ENCODE peak calls at places on chromosomes 16 and 17, in four cellular contexts. E is ovary, W is RWPE1, K is HL-60. Q is an unnamed sample.

GRCh38 chr17:68840073-68840472 is 115.1 kb downstream of the ABCA8 start:
- DNase-seq in W (no peak), K (no peak), E (no peak), Q (no peak)

GRCh38 chr17:28335959-28336871 is 654 bp downstream of the TNFAIP1 start:
- DNase-seq in K (no peak), E (peak; percentile 62), W (peak; percentile 80), Q (peak; percentile 66)

GRCh38 chr16:88382491-88383400 is at the start of gene ZNF469:
- DNase-seq in K (no peak), W (no peak), E (peak; percentile 62), Q (peak; percentile 42)

GRCh38 chr17:47388825-47389224 is 65.1 kb downstream of the EFCAB13 start:
- DNase-seq in W (no peak), K (no peak), E (no peak), Q (no peak)

GRCh38 chr17:44804301-44805061 is 25.6 kb downstream of the GJC1 start:
- DNase-seq in E (no peak), W (no peak), K (no peak), Q (no peak)

GRCh38 chr17:29589524-29590260 is at the start of gene GIT1:
- DNase-seq in W (peak; percentile 89), E (peak; percentile 88), K (peak; percentile 60), Q (peak; percentile 91)

GRCh38 chr16:89548344-89549006 is 12.0 kb upstream of the RPL13 start:
- DNase-seq in E (no peak), K (no peak), W (no peak), Q (no peak)

GRCh38 chr17:49551221-49552069 is 24.2 kb upstream of the NXPH3 start:
- DNase-seq in K (no peak), W (no peak), E (no peak), Q (no peak)

GRCh38 chr17:43332211-43332610 is 66.6 kb upstream of the ARL4D start:
- DNase-seq in E (no peak), W (no peak), K (no peak), Q (no peak)

GRCh38 chr16:1217526-1217925 is 7.5 kb downstream of the TPSG1 start:
- DNase-seq in E (no peak), K (no peak), W (no peak), Q (no peak)

GRCh38 chr16:55179858-55180585 is 144.0 kb upstream of the IRX6 start:
- DNase-seq in K (no peak), E (no peak), W (no peak), Q (no peak)

GRCh38 chr16:68921654-68922053 is 78.3 kb downstream of the TANGO6 start:
- DNase-seq in E (no peak), K (no peak), W (peak; percentile 93), Q (peak; percentile 82)

GRCh38 chr16:27633721-27634120 is 83.8 kb downstream of the KATNIP start:
- DNase-seq in W (no peak), E (no peak), K (no peak), Q (no peak)

GRCh38 chr16:50450957-50451356 is 82.2 kb upstream of the BRD7 start:
- DNase-seq in E (no peak), K (no peak), W (no peak), Q (no peak)

GRCh38 chr16:50449800-50450199 is 81.0 kb upstream of the BRD7 start:
- DNase-seq in K (no peak), E (no peak), W (no peak), Q (no peak)

GRCh38 chr16:50446861-50447260 is 78.1 kb upstream of the BRD7 start:
- DNase-seq in W (no peak), E (no peak), K (no peak), Q (no peak)

GRCh38 chr16:50448981-50449380 is 80.2 kb upstream of the BRD7 start:
- DNase-seq in W (no peak), K (no peak), E (no peak), Q (no peak)

DNA sequence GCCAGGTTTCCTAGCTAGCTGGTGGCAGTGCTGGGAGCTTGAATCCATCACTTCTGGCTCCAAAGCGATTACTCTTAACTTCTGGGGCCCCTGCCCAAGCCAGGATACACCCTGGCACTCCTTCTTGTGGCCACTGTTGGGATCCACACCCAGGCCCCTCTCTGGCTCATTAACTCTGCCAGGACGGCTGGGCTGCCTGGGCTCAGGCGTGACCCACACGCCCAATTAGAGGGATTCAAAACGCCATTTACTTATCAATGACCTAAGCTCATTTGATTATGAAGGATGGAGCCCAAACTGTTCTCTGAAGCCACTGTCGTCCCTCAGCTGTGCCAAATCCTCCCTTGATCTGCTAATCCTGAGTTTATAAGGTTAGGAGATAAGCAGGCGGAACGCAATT is 79.7 kb upstream of the BRD7 start:
- DNase-seq in K (no peak), E (no peak), W (peak; percentile 26), Q (peak; percentile 20)
- TF ChIP-seq CTCF in K (no peak), E (no peak), W (no peak), Q (no peak)

DNA sequence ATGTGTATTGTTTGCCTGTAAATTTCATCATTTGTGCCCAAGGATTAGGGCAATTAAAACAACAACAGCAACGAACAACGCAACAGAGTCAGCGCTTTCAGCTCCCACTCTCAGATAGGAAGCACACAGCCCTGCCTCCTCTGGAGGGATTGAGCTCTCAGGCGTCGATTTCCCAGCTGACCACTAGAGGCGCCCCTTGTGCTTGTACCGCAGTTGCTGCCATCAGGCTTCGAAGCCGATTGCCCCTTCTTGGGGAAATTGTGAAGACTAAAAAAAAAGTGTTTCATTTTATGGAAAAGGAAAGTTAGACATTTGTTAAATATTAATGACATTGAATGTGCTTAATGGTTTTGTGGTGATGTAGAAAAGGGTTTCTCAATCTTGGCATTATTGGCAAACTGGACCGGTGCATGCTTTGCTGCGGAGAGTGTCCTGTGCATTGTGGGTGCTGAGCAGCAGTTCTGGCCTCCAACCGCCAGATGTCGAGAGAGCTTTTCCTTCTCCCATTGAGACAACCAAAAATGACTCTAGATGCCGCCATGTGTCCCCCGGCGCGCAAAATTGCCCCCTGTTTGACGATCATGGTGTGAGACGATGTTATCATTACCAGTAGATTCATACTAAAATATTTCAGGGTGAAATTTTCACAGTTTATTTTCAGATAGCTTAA is 650.4 kb upstream of the RBFOX1 start:
- DNase-seq in K (peak; percentile 10), W (no peak), E (no peak), Q (peak; percentile 31)
- TF ChIP-seq CTCF in K (peak; percentile 82), W (peak; percentile 36), E (no peak), Q (peak; percentile 43)

GRCh38 chr16:58109330-58109729 is 19.9 kb downstream of the CFAP20 start:
- DNase-seq in E (no peak), K (no peak), W (no peak), Q (no peak)

GRCh38 chr16:58107228-58107627 is 22.0 kb downstream of the CFAP20 start:
- DNase-seq in E (no peak), K (no peak), W (no peak), Q (no peak)

GRCh38 chr16:58111331-58111627 is 17.9 kb downstream of the CFAP20 start:
- DNase-seq in W (no peak), K (no peak), E (no peak), Q (no peak)

GRCh38 chr16:58109881-58110280 is 19.3 kb downstream of the CFAP20 start:
- DNase-seq in K (no peak), W (no peak), E (no peak), Q (no peak)

DNA sequence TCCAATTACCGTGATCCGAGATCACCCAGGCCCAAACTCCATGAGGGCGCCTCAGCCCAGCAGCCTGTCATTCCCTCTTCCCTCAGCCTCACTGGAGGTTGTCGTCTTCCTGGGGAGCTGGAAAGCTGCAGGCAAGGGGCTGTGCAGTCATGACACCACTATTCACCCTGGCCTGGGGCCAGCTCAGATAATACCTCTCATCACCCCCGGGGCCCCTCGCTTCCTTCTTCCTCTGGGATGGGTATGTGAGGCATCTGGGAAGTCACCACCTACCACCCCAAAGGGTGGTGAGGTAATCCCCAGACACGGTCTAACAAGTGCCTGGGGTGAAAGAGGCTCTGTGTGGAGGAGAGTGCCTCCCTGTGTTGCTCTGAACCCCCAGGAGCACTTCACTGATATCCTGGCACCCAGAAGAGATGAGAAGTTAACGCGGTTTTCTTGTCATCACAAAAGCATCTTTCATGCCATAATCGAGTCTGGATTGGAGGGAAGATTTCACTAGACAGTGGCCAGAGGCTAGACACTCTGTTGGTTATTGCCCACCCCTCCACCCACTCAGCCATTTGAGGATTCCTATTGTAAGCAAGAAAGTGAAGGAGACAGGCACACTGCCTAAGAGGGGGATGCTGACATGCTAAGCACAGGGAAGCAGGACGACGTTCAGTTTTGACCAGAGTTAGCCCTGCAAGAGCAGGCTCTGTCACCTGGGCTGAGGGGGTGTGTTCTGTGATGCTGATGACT is 18.4 kb downstream of the CFAP20 start:
- DNase-seq in E (no peak), K (no peak), W (no peak), Q (no peak)
- TF ChIP-seq CTCF in E (no peak), K (no peak), W (no peak), Q (no peak)

DNA sequence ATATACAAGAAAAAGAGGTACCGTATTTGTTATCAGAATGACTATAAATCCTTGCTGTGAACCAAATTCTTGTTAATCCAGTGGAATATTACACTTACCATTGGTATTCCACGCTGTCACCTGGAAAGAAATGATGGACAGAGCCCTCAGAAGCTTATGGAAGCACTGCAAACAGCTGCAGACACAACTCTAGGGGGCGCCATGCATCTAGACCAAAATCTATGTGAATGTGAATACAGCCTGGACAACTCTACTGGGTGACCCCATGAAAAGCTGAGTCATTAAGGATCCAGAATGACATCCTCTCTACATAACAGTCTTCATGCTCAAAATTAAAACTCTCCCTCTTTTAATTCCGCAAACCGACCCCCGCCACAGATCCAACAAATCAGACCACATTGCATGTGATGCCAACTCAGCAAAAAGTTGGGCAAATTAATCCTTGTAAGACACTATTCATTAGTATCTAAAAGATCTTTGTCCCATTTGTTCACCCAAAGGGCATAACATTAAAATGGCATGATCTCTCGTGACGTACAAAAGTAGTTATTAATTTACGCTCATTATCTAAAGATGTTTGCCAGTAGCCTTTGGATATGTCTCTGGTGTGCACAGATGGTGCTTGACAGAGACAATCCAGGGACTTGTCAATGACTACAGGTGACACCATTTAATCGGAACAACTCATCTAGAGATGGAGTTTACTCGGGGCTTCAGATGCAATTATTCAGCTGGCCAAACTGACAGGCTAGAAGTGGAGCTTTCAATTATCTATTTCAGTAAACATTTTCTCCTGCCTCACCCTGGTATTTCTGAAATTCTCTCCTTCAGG is 552.7 kb upstream of the PSMD7 start:
- DNase-seq in W (no peak), K (no peak), E (no peak), Q (no peak)
- TF ChIP-seq CTCF in W (no peak), K (no peak), E (no peak), Q (no peak)

DNA sequence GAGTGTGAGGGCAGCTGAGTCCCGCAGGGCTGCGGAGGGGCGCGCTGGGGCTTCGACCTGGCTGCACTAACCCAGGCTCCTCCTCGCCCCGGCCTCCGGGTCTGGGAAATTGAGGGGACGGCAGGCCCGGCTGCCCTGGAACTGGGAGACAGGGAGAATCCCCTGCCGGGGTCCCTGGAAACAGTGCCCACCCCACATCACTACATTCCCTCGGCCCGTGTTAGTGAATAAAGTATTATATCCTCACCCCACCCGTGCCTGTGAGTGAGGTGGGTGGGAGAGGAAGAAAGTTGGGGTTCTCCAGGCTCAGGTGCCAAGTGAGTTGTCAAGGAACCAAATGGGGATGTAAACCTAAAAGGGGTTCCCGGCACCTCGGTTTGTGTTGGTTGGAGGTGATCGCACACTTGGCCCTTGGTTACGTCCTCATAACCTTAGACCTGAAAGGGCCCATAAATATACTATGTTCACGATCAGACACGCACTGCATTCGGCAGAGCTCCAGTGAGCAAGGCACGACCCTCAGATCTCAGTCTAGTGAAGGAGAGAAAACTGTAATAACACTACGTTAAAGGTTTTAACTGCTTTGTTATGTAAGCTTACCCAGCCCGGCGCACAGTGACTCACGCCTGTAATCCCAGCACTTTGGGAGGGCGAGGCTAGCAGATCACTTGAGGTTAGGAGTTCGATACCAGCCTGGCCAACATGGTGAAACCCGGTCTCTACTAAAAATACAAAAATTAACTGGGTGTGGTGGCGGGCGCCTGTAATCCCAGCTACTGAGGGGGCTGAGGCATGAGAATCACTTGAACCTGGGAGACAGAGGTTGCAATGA is 11.2 kb downstream of the ZNF771 start:
- DNase-seq in E (no peak), W (no peak), K (no peak), Q (no peak)
- TF ChIP-seq CTCF in E (no peak), W (no peak), K (no peak), Q (no peak)

Q was measured in Calu3.